ENCODE peak calls at places on chromosomes 1 and 21, in five cellular contexts. One of them, this sample, is unnamed.

GRCh38 chr1:109770331-109771095 is 6.8 kb upstream of the EPS8L3 start:
- DNase-seq in kidney: peak
- DNase-seq in astrocyte of the cerebellum: no peak
- DNase-seq in GM23338: no peak
- DNase-seq in Calu3: no peak
- DNase-seq in this sample: no peak

GRCh38 chr1:207941664-207942063 is 30.7 kb upstream of the CD34 start:
- DNase-seq in Calu3: no peak
- DNase-seq in GM23338: no peak
- DNase-seq in astrocyte of the cerebellum: peak
- DNase-seq in kidney: peak
- DNase-seq in this sample: no peak

GRCh38 chr1:117571496-117571895 is 34.4 kb upstream of the TENT5C start:
- DNase-seq in GM23338: no peak
- DNase-seq in Calu3: no peak
- DNase-seq in kidney: no peak
- DNase-seq in astrocyte of the cerebellum: no peak
- DNase-seq in this sample: no peak

GRCh38 chr1:151871284-151872030 is 17.9 kb upstream of the THEM5 start:
- DNase-seq in kidney: no peak
- DNase-seq in Calu3: no peak
- DNase-seq in astrocyte of the cerebellum: no peak
- DNase-seq in GM23338: no peak
- DNase-seq in this sample: no peak

GRCh38 chr1:87410771-87411170 is 82.1 kb downstream of the LMO4 start:
- DNase-seq in Calu3: peak
- DNase-seq in kidney: no peak
- DNase-seq in GM23338: no peak
- DNase-seq in astrocyte of the cerebellum: no peak
- DNase-seq in this sample: no peak

GRCh38 chr1:198158766-198159589 is 2.2 kb downstream of the NEK7 start:
- DNase-seq in kidney: peak
- DNase-seq in astrocyte of the cerebellum: peak
- DNase-seq in GM23338: peak
- DNase-seq in Calu3: peak
- DNase-seq in this sample: peak

GRCh38 chr1:72230746-72231145 is 51.6 kb downstream of the NEGR1 start:
- DNase-seq in Calu3: no peak
- DNase-seq in astrocyte of the cerebellum: no peak
- DNase-seq in GM23338: no peak
- DNase-seq in kidney: no peak
- DNase-seq in this sample: no peak

GRCh38 chr21:23217597-23217996 is 2219.4 kb downstream of the NCAM2 start:
- DNase-seq in astrocyte of the cerebellum: no peak
- DNase-seq in GM23338: no peak
- DNase-seq in kidney: no peak
- DNase-seq in Calu3: no peak
- DNase-seq in this sample: no peak

GRCh38 chr1:38785285-38786039 is 74.1 kb downstream of the RRAGC start:
- DNase-seq in astrocyte of the cerebellum: no peak
- DNase-seq in kidney: no peak
- DNase-seq in GM23338: no peak
- DNase-seq in Calu3: no peak
- DNase-seq in this sample: no peak

GRCh38 chr1:156060937-156061636 is at the start of gene RAB25:
- DNase-seq in Calu3: peak
- DNase-seq in GM23338: peak
- DNase-seq in astrocyte of the cerebellum: no peak
- DNase-seq in kidney: peak
- DNase-seq in this sample: no peak

GRCh38 chr1:150876111-150876434 is 326 bp downstream of the ARNT start:
- DNase-seq in astrocyte of the cerebellum: peak
- DNase-seq in Calu3: peak
- DNase-seq in kidney: no peak
- DNase-seq in GM23338: peak
- DNase-seq in this sample: no peak

GRCh38 chr1:24294228-24294672 is 24.9 kb upstream of the GRHL3 start:
- DNase-seq in astrocyte of the cerebellum: peak
- DNase-seq in Calu3: no peak
- DNase-seq in kidney: peak
- DNase-seq in GM23338: no peak
- DNase-seq in this sample: no peak

GRCh38 chr1:39949891-39950290 is 5.1 kb upstream of the MFSD2A start:
- DNase-seq in astrocyte of the cerebellum: no peak
- DNase-seq in kidney: no peak
- DNase-seq in Calu3: no peak
- DNase-seq in GM23338: no peak
- DNase-seq in this sample: no peak

GRCh38 chr1:200359610-200360163 is 50.1 kb downstream of the ZNF281 start:
- DNase-seq in Calu3: no peak
- DNase-seq in astrocyte of the cerebellum: no peak
- DNase-seq in GM23338: no peak
- DNase-seq in kidney: no peak
- DNase-seq in this sample: no peak

GRCh38 chr21:15825699-15826098 is 95.9 kb downstream of the USP25 start:
- DNase-seq in GM23338: no peak
- DNase-seq in astrocyte of the cerebellum: no peak
- DNase-seq in Calu3: no peak
- DNase-seq in kidney: no peak
- DNase-seq in this sample: no peak

GRCh38 chr1:7609311-7609994 is 161.6 kb upstream of the VAMP3 start:
- DNase-seq in Calu3: no peak
- DNase-seq in astrocyte of the cerebellum: no peak
- DNase-seq in GM23338: no peak
- DNase-seq in kidney: peak
- DNase-seq in this sample: no peak

GRCh38 chr21:22224261-22224660 is 1226.1 kb downstream of the NCAM2 start:
- DNase-seq in Calu3: no peak
- DNase-seq in astrocyte of the cerebellum: no peak
- DNase-seq in kidney: no peak
- DNase-seq in GM23338: no peak
- DNase-seq in this sample: no peak

GRCh38 chr1:161999318-162000052 is 24.2 kb downstream of the OLFML2B start:
- DNase-seq in kidney: no peak
- DNase-seq in GM23338: no peak
- DNase-seq in astrocyte of the cerebellum: no peak
- DNase-seq in Calu3: no peak
- DNase-seq in this sample: no peak

GRCh38 chr1:87130437-87130836 is 198.2 kb upstream of the LMO4 start:
- DNase-seq in kidney: no peak
- DNase-seq in GM23338: no peak
- DNase-seq in astrocyte of the cerebellum: no peak
- DNase-seq in Calu3: no peak
- DNase-seq in this sample: no peak

GRCh38 chr1:223417903-223418663 is 24.9 kb downstream of the CCDC185 start:
- DNase-seq in Calu3: no peak
- DNase-seq in kidney: no peak
- DNase-seq in astrocyte of the cerebellum: no peak
- DNase-seq in GM23338: no peak
- DNase-seq in this sample: no peak

GRCh38 chr1:115296981-115297380 is 41.1 kb downstream of the NGF start:
- DNase-seq in kidney: no peak
- DNase-seq in astrocyte of the cerebellum: peak
- DNase-seq in GM23338: no peak
- DNase-seq in Calu3: no peak
- DNase-seq in this sample: no peak

GRCh38 chr1:206560021-206560716 is 52.1 kb downstream of the EIF2D start:
- DNase-seq in Calu3: no peak
- DNase-seq in astrocyte of the cerebellum: no peak
- DNase-seq in kidney: no peak
- DNase-seq in GM23338: no peak
- DNase-seq in this sample: no peak

GRCh38 chr1:94661431-94661830 is 119.9 kb upstream of the F3 start:
- DNase-seq in Calu3: no peak
- DNase-seq in GM23338: no peak
- DNase-seq in astrocyte of the cerebellum: no peak
- DNase-seq in kidney: no peak
- DNase-seq in this sample: no peak

GRCh38 chr1:30790850-30791778 is 33.5 kb upstream of the LAPTM5 start:
- DNase-seq in astrocyte of the cerebellum: no peak
- DNase-seq in GM23338: no peak
- DNase-seq in kidney: peak
- DNase-seq in Calu3: no peak
- DNase-seq in this sample: peak

GRCh38 chr21:43956667-43957030 is 55.5 kb upstream of the TRAPPC10 start:
- DNase-seq in GM23338: no peak
- DNase-seq in kidney: no peak
- DNase-seq in Calu3: no peak
- DNase-seq in astrocyte of the cerebellum: peak
- DNase-seq in this sample: no peak

GRCh38 chr21:38129711-38130110 is 127.1 kb upstream of the KCNJ15 start:
- DNase-seq in kidney: no peak
- DNase-seq in astrocyte of the cerebellum: no peak
- DNase-seq in GM23338: no peak
- DNase-seq in Calu3: no peak
- DNase-seq in this sample: no peak

GRCh38 chr1:235468970-235469369 is 35.3 kb downstream of the B3GALNT2 start:
- DNase-seq in Calu3: peak
- DNase-seq in astrocyte of the cerebellum: peak
- DNase-seq in kidney: no peak
- DNase-seq in GM23338: no peak
- DNase-seq in this sample: no peak

GRCh38 chr21:37266515-37267221 is 466 bp downstream of the VPS26C start:
- DNase-seq in kidney: peak
- DNase-seq in Calu3: peak
- DNase-seq in GM23338: no peak
- DNase-seq in astrocyte of the cerebellum: no peak
- DNase-seq in this sample: peak

GRCh38 chr1:39671433-39671792 is 494 bp downstream of the NT5C1A start:
- DNase-seq in Calu3: no peak
- DNase-seq in GM23338: peak
- DNase-seq in astrocyte of the cerebellum: no peak
- DNase-seq in kidney: peak
- DNase-seq in this sample: no peak

GRCh38 chr1:185159966-185160365 is 3.0 kb downstream of the SWT1 start:
- DNase-seq in Calu3: no peak
- DNase-seq in astrocyte of the cerebellum: no peak
- DNase-seq in GM23338: no peak
- DNase-seq in kidney: no peak
- DNase-seq in this sample: no peak

GRCh38 chr1:9651565-9652378 is at the start of gene PIK3CD:
- DNase-seq in Calu3: no peak
- DNase-seq in kidney: no peak
- DNase-seq in GM23338: peak
- DNase-seq in astrocyte of the cerebellum: no peak
- DNase-seq in this sample: no peak

GRCh38 chr1:23021834-23022233 is 2.6 kb downstream of the KDM1A start:
- DNase-seq in Calu3: no peak
- DNase-seq in astrocyte of the cerebellum: no peak
- DNase-seq in GM23338: no peak
- DNase-seq in kidney: no peak
- DNase-seq in this sample: no peak

GRCh38 chr1:23018661-23019093 is 591 bp upstream of the KDM1A start:
- DNase-seq in kidney: no peak
- DNase-seq in Calu3: no peak
- DNase-seq in astrocyte of the cerebellum: no peak
- DNase-seq in GM23338: peak
- DNase-seq in this sample: no peak

GRCh38 chr1:23020731-23021130 is 1.5 kb downstream of the KDM1A start:
- DNase-seq in GM23338: peak
- DNase-seq in Calu3: no peak
- DNase-seq in kidney: no peak
- DNase-seq in astrocyte of the cerebellum: no peak
- DNase-seq in this sample: no peak

GRCh38 chr1:23019851-23020625 is 770 bp downstream of the KDM1A start:
- DNase-seq in Calu3: peak
- DNase-seq in GM23338: peak
- DNase-seq in astrocyte of the cerebellum: no peak
- DNase-seq in kidney: peak
- DNase-seq in this sample: peak

GRCh38 chr1:23019094-23019850 is at the start of gene KDM1A:
- DNase-seq in kidney: peak
- DNase-seq in GM23338: peak
- DNase-seq in astrocyte of the cerebellum: peak
- DNase-seq in Calu3: peak
- DNase-seq in this sample: peak
- TF ChIP-seq CTCF in kidney: peak
- TF ChIP-seq CTCF in GM23338: no peak
- TF ChIP-seq CTCF in astrocyte of the cerebellum: peak
- TF ChIP-seq CTCF in Calu3: no peak
- TF ChIP-seq CTCF in this sample: peak

GRCh38 chr1:153552335-153552734 is 3.3 kb upstream of the S100A3 start:
- DNase-seq in astrocyte of the cerebellum: no peak
- DNase-seq in GM23338: peak
- DNase-seq in kidney: peak
- DNase-seq in Calu3: no peak
- DNase-seq in this sample: no peak
- TF ChIP-seq CTCF in astrocyte of the cerebellum: no peak
- TF ChIP-seq CTCF in GM23338: peak
- TF ChIP-seq CTCF in kidney: no peak
- TF ChIP-seq CTCF in Calu3: no peak
- TF ChIP-seq CTCF in this sample: no peak

GRCh38 chr1:100034465-100034864 is 64.7 kb downstream of the SLC35A3 start:
- DNase-seq in Calu3: no peak
- DNase-seq in kidney: no peak
- DNase-seq in astrocyte of the cerebellum: no peak
- DNase-seq in GM23338: peak
- DNase-seq in this sample: peak
- TF ChIP-seq CTCF in Calu3: no peak
- TF ChIP-seq CTCF in kidney: peak
- TF ChIP-seq CTCF in astrocyte of the cerebellum: peak
- TF ChIP-seq CTCF in GM23338: peak
- TF ChIP-seq CTCF in this sample: peak

GRCh38 chr1:228434674-228435073 is 18.0 kb upstream of the TRIM17 start:
- DNase-seq in GM23338: peak
- DNase-seq in kidney: no peak
- DNase-seq in Calu3: no peak
- DNase-seq in astrocyte of the cerebellum: no peak
- DNase-seq in this sample: no peak

GRCh38 chr1:228440761-228441500 is 24.3 kb upstream of the TRIM17 start:
- DNase-seq in kidney: no peak
- DNase-seq in GM23338: no peak
- DNase-seq in Calu3: no peak
- DNase-seq in astrocyte of the cerebellum: no peak
- DNase-seq in this sample: no peak

GRCh38 chr1:228443395-228443794 is 26.7 kb upstream of the TRIM17 start:
- DNase-seq in Calu3: no peak
- DNase-seq in astrocyte of the cerebellum: no peak
- DNase-seq in kidney: no peak
- DNase-seq in GM23338: no peak
- DNase-seq in this sample: no peak

GRCh38 chr1:228437424-228437823 is 20.8 kb upstream of the TRIM17 start:
- DNase-seq in Calu3: no peak
- DNase-seq in GM23338: no peak
- DNase-seq in astrocyte of the cerebellum: no peak
- DNase-seq in kidney: no peak
- DNase-seq in this sample: no peak

DNA sequence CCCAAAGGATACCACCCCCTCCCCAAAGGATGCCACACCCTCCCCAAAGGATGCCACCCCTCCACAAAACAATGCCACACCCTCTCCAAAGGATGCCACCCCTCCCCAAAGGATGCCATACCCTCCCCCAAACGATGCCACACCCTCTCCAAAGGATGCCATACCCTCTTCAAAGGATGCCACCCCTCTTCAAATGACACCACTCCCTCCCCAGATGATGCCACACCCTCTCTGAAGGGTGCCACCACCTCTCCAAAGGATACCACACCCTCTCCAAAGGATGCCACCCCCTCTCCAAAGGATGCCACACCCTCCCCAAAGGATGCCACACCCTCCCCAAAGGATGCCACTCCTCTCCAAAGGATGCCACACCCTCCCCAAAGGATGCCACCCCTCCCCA is 21.6 kb upstream of the TRIM17 start:
- DNase-seq in kidney: no peak
- DNase-seq in Calu3: no peak
- DNase-seq in astrocyte of the cerebellum: no peak
- DNase-seq in GM23338: no peak
- DNase-seq in this sample: no peak
- TF ChIP-seq CTCF in kidney: no peak
- TF ChIP-seq CTCF in Calu3: no peak
- TF ChIP-seq CTCF in astrocyte of the cerebellum: no peak
- TF ChIP-seq CTCF in GM23338: no peak
- TF ChIP-seq CTCF in this sample: no peak